ENCODE peak calls at places on chromosomes 4 and X, in seven cellular contexts. S, M, J, H, I, A and R are unnamed samples.
A peak's percentile ranks its signal among the peaks of the same experiment; 100 is the strongest.

GRCh38 chrX:129781134-129782014 is 1.6 kb downstream of the SASH3 start:
- DNase-seq in S (no peak), M (peak; percentile 75), J (no peak), H (peak; percentile 89), I (no peak), A (no peak), R (no peak)

GRCh38 chr4:185232370-185232769 is 23.0 kb downstream of the SNX25 start:
- DNase-seq in S (no peak), M (no peak), J (no peak), H (no peak), I (no peak), A (no peak), R (no peak)

GRCh38 chr4:91990726-91991125 is 313.0 kb upstream of the GRID2 start:
- DNase-seq in S (no peak), M (no peak), J (no peak), H (no peak), I (no peak), A (no peak), R (no peak)

GRCh38 chr4:94970650-94971049 is 212.9 kb downstream of the BMPR1B start:
- DNase-seq in S (no peak), M (no peak), J (no peak), H (no peak), I (no peak), A (no peak), R (no peak)

GRCh38 chr4:175671491-175671934 is 140.6 kb downstream of the GPM6A start:
- DNase-seq in S (peak; percentile 1), M (no peak), J (peak; percentile 3), H (no peak), I (peak; percentile 24), A (no peak), R (no peak)

GRCh38 chrX:119729408-119730201 is 28.8 kb upstream of the SOWAHD start:
- DNase-seq in S (peak; percentile 43), M (peak; percentile 43), J (peak; percentile 78), H (peak; percentile 55), I (peak; percentile 61), A (peak; percentile 17), R (peak; percentile 90)

GRCh38 chr4:141849778-141850177 is 213.4 kb downstream of the IL15 start:
- DNase-seq in S (no peak), M (no peak), J (no peak), H (no peak), I (no peak), A (no peak), R (no peak)

GRCh38 chr4:42348692-42349091 is 48.6 kb upstream of the SHISA3 start:
- DNase-seq in S (no peak), M (no peak), J (no peak), H (no peak), I (no peak), A (no peak), R (no peak)

GRCh38 chr4:167897116-167897515 is 195.2 kb upstream of the ANXA10 start:
- DNase-seq in S (peak; percentile 7), M (no peak), J (peak; percentile 84), H (no peak), I (peak; percentile 15), A (peak; percentile 71), R (peak; percentile 59)

GRCh38 chr4:102878901-102879300 is 10.1 kb downstream of the CISD2 start:
- DNase-seq in S (no peak), M (no peak), J (no peak), H (no peak), I (no peak), A (no peak), R (no peak)

GRCh38 chr4:136369073-136369472 is 1163.2 kb downstream of the PCDH18 start:
- DNase-seq in S (no peak), M (no peak), J (peak; percentile 57), H (no peak), I (no peak), A (no peak), R (peak; percentile 81)

GRCh38 chrX:18874560-18875255 is 109.2 kb downstream of the PHKA2 start:
- DNase-seq in S (no peak), M (no peak), J (no peak), H (no peak), I (no peak), A (no peak), R (no peak)

GRCh38 chr4:169438057-169438480 is 167.3 kb upstream of the SH3RF1 start:
- DNase-seq in S (no peak), M (no peak), J (no peak), H (no peak), I (no peak), A (no peak), R (no peak)

GRCh38 chr4:31343058-31343457 is 622.9 kb downstream of the PCDH7 start:
- DNase-seq in S (no peak), M (no peak), J (no peak), H (no peak), I (no peak), A (no peak), R (no peak)

GRCh38 chr4:39565925-39566630 is 38.8 kb upstream of the UGDH start:
- DNase-seq in S (peak; percentile 59), M (no peak), J (peak; percentile 93), H (no peak), I (no peak), A (no peak), R (no peak)

GRCh38 chr4:87633239-87633638 is 16.8 kb upstream of the DMP1 start:
- DNase-seq in S (no peak), M (no peak), J (peak; percentile 74), H (no peak), I (peak; percentile 42), A (no peak), R (peak; percentile 36)

GRCh38 chrX:2632533-2633504 is 58.3 kb upstream of the CD99 start:
- DNase-seq in S (no peak), M (no peak), J (peak; percentile 15), H (no peak), I (no peak), A (no peak), R (no peak)

GRCh38 chrX:13780868-13781427 is 35.9 kb downstream of the GPM6B start:
- DNase-seq in S (no peak), M (no peak), J (no peak), H (no peak), I (no peak), A (no peak), R (no peak)

GRCh38 chr4:7769936-7770674 is 169.6 kb downstream of the AFAP1 start:
- DNase-seq in S (peak; percentile 71), M (no peak), J (peak; percentile 36), H (no peak), I (peak; percentile 68), A (no peak), R (peak; percentile 40)

GRCh38 chr4:2735869-2736268 is 20.3 kb downstream of the TNIP2 start:
- DNase-seq in S (no peak), M (no peak), J (no peak), H (no peak), I (no peak), A (no peak), R (no peak)

GRCh38 chrX:19882066-19882775 is 5.2 kb downstream of the SH3KBP1 start:
- DNase-seq in S (no peak), M (no peak), J (no peak), H (no peak), I (no peak), A (no peak), R (no peak)

GRCh38 chr4:89829470-89830138 is 7.4 kb downstream of the SNCA start:
- DNase-seq in S (no peak), M (peak; percentile 54), J (peak; percentile 20), H (peak; percentile 48), I (no peak), A (no peak), R (no peak)